ENCODE peak calls at places on chromosomes 6 and 20, in seven cellular contexts. One of them, this sample, is unnamed.

GRCh38 chr6:149065658-149066556 is 251.6 kb upstream of the TAB2 start:
- DNase-seq in HEK293T: no peak
- DNase-seq in WTC11: no peak
- DNase-seq in HepG2: no peak
- DNase-seq in K562: no peak
- DNase-seq in H1: no peak
- DNase-seq in GM12878: peak
- DNase-seq in this sample: no peak

GRCh38 chr6:26088344-26088743 is 1.1 kb downstream of the HFE start:
- DNase-seq in HEK293T: no peak
- DNase-seq in WTC11: no peak
- DNase-seq in HepG2: no peak
- DNase-seq in K562: no peak
- DNase-seq in H1: no peak
- DNase-seq in GM12878: no peak
- DNase-seq in this sample: no peak

GRCh38 chr6:53436904-53437303 is 88.2 kb upstream of the ELOVL5 start:
- DNase-seq in HEK293T: no peak
- DNase-seq in WTC11: no peak
- DNase-seq in HepG2: no peak
- DNase-seq in K562: no peak
- DNase-seq in H1: no peak
- DNase-seq in GM12878: no peak
- DNase-seq in this sample: no peak

GRCh38 chr20:38108438-38109024 is 56.5 kb downstream of the TGM2 start:
- DNase-seq in HEK293T: no peak
- DNase-seq in WTC11: no peak
- DNase-seq in HepG2: no peak
- DNase-seq in K562: no peak
- DNase-seq in H1: no peak
- DNase-seq in GM12878: no peak
- DNase-seq in this sample: no peak

GRCh38 chr20:17822039-17822438 is 122.3 kb downstream of the BANF2 start:
- DNase-seq in HEK293T: no peak
- DNase-seq in WTC11: no peak
- DNase-seq in HepG2: peak
- DNase-seq in K562: no peak
- DNase-seq in H1: no peak
- DNase-seq in GM12878: no peak
- DNase-seq in this sample: no peak

GRCh38 chr6:142331075-142331551 is 29.3 kb downstream of the ADGRG6 start:
- DNase-seq in HEK293T: no peak
- DNase-seq in WTC11: no peak
- DNase-seq in HepG2: peak
- DNase-seq in K562: no peak
- DNase-seq in H1: no peak
- DNase-seq in GM12878: no peak
- DNase-seq in this sample: no peak

GRCh38 chr6:48826884-48827701 is 636.0 kb downstream of the MMUT start:
- DNase-seq in HEK293T: peak
- DNase-seq in WTC11: no peak
- DNase-seq in HepG2: no peak
- DNase-seq in K562: no peak
- DNase-seq in H1: no peak
- DNase-seq in GM12878: no peak
- DNase-seq in this sample: peak

GRCh38 chr20:40538126-40538525 is 150.9 kb downstream of the MAFB start:
- DNase-seq in HEK293T: no peak
- DNase-seq in WTC11: no peak
- DNase-seq in HepG2: no peak
- DNase-seq in K562: no peak
- DNase-seq in H1: no peak
- DNase-seq in GM12878: no peak
- DNase-seq in this sample: no peak

GRCh38 chr6:58113960-58114359 is 796.5 kb downstream of the PRIM2 start:
- DNase-seq in HEK293T: peak
- DNase-seq in WTC11: no peak
- DNase-seq in HepG2: no peak
- DNase-seq in K562: no peak
- DNase-seq in H1: no peak
- DNase-seq in GM12878: no peak
- DNase-seq in this sample: no peak

GRCh38 chr6:62891065-62891647 is 320.1 kb upstream of the FKBP1C start:
- DNase-seq in HEK293T: no peak
- DNase-seq in WTC11: no peak
- DNase-seq in HepG2: peak
- DNase-seq in K562: peak
- DNase-seq in H1: no peak
- DNase-seq in GM12878: no peak
- DNase-seq in this sample: no peak

GRCh38 chr6:125824946-125825786 is 34.4 kb downstream of the NCOA7 start:
- DNase-seq in HEK293T: no peak
- DNase-seq in WTC11: no peak
- DNase-seq in HepG2: no peak
- DNase-seq in K562: no peak
- DNase-seq in H1: no peak
- DNase-seq in GM12878: no peak
- DNase-seq in this sample: no peak

GRCh38 chr6:117829594-117830319 is 77.3 kb upstream of the SLC35F1 start:
- DNase-seq in HEK293T: peak
- DNase-seq in WTC11: peak
- DNase-seq in HepG2: peak
- DNase-seq in K562: peak
- DNase-seq in H1: peak
- DNase-seq in GM12878: no peak
- DNase-seq in this sample: peak

DNA sequence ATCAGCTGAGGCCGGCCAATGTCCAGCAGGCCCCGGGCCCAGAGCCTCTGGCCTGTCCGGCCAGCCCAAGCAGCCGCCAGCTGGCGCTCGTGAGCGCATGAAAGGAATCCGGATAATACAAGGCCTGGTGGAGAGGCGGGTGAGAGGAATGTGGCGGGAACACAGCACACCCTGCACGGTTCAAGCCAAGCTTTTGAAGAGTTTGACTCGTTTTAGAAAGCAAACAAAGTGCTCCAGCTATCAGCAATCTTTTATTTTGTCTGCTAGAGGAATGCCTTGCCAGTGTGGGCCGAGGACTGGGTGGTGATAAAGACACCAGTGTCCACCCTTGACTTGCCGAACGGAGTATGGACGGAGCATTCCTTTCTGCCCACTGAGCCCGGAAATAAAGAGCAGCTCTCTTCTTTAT is 9.3 kb upstream of the NEDD9 start:
- DNase-seq in HEK293T: peak
- DNase-seq in WTC11: peak
- DNase-seq in HepG2: peak
- DNase-seq in K562: peak
- DNase-seq in H1: peak
- DNase-seq in GM12878: no peak
- DNase-seq in this sample: no peak
- TF ChIP-seq SP1 in HEK293T: no peak
- TF ChIP-seq SP1 in WTC11: no peak
- TF ChIP-seq SP1 in HepG2: no peak
- TF ChIP-seq SP1 in K562: no peak
- TF ChIP-seq SP1 in H1: no peak
- TF ChIP-seq SP1 in GM12878: no peak
- TF ChIP-seq SP1 in this sample: no peak

GRCh38 chr6:157533397-157533814 is 152.4 kb downstream of the ZDHHC14 start:
- DNase-seq in HEK293T: no peak
- DNase-seq in WTC11: peak
- DNase-seq in HepG2: no peak
- DNase-seq in K562: peak
- DNase-seq in H1: no peak
- DNase-seq in GM12878: no peak
- DNase-seq in this sample: no peak

GRCh38 chr6:157530724-157531168 is 149.8 kb downstream of the ZDHHC14 start:
- DNase-seq in HEK293T: no peak
- DNase-seq in WTC11: no peak
- DNase-seq in HepG2: no peak
- DNase-seq in K562: no peak
- DNase-seq in H1: no peak
- DNase-seq in GM12878: no peak
- DNase-seq in this sample: no peak

GRCh38 chr6:157531169-157531985 is 150.4 kb downstream of the ZDHHC14 start:
- DNase-seq in HEK293T: no peak
- DNase-seq in WTC11: peak
- DNase-seq in HepG2: peak
- DNase-seq in K562: no peak
- DNase-seq in H1: no peak
- DNase-seq in GM12878: no peak
- DNase-seq in this sample: no peak

GRCh38 chr6:157532963-157533362 is 152.0 kb downstream of the ZDHHC14 start:
- DNase-seq in HEK293T: no peak
- DNase-seq in WTC11: no peak
- DNase-seq in HepG2: peak
- DNase-seq in K562: no peak
- DNase-seq in H1: no peak
- DNase-seq in GM12878: no peak
- DNase-seq in this sample: no peak

DNA sequence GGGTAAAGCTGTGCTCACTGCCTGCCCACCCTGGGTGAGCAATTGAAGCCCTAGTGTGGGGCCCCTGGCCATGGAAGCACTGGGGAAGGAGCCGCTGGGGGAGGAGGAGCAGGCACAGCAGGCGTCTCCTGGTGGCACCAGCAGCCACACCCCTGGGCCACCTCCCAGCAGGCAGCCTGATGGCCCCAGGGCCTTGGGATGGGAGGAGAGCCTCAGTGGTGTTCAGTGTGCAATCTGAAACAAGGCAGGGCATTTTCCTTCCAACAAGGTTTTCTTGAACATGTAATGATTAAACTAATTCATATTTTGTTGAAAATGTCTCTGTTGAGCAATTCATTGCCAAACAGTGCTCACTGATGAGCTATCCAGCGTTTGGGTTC is 151.0 kb downstream of the ZDHHC14 start:
- DNase-seq in HEK293T: no peak
- DNase-seq in WTC11: no peak
- DNase-seq in HepG2: no peak
- DNase-seq in K562: no peak
- DNase-seq in H1: no peak
- DNase-seq in GM12878: no peak
- DNase-seq in this sample: no peak
- TF ChIP-seq SP1 in HEK293T: no peak
- TF ChIP-seq SP1 in WTC11: no peak
- TF ChIP-seq SP1 in HepG2: no peak
- TF ChIP-seq SP1 in K562: no peak
- TF ChIP-seq SP1 in H1: no peak
- TF ChIP-seq SP1 in GM12878: no peak
- TF ChIP-seq SP1 in this sample: no peak

GRCh38 chr20:50959543-50960126 is 1.0 kb downstream of the MOCS3 start:
- DNase-seq in HEK293T: no peak
- DNase-seq in WTC11: no peak
- DNase-seq in HepG2: no peak
- DNase-seq in K562: no peak
- DNase-seq in H1: no peak
- DNase-seq in GM12878: no peak
- DNase-seq in this sample: no peak

GRCh38 chr20:50957798-50958732 is at the start of gene DPM1:
- DNase-seq in HEK293T: peak
- DNase-seq in WTC11: peak
- DNase-seq in HepG2: peak
- DNase-seq in K562: peak
- DNase-seq in H1: peak
- DNase-seq in GM12878: peak
- DNase-seq in this sample: no peak

GRCh38 chr20:50953821-50954220 is 4.5 kb downstream of the DPM1 start:
- DNase-seq in HEK293T: no peak
- DNase-seq in WTC11: no peak
- DNase-seq in HepG2: no peak
- DNase-seq in K562: no peak
- DNase-seq in H1: no peak
- DNase-seq in GM12878: no peak
- DNase-seq in this sample: no peak

GRCh38 chr20:50957276-50957675 is 1.1 kb downstream of the DPM1 start:
- DNase-seq in HEK293T: no peak
- DNase-seq in WTC11: no peak
- DNase-seq in HepG2: no peak
- DNase-seq in K562: no peak
- DNase-seq in H1: no peak
- DNase-seq in GM12878: no peak
- DNase-seq in this sample: no peak

GRCh38 chr20:50958733-50959542 is at the start of gene MOCS3:
- DNase-seq in HEK293T: peak
- DNase-seq in WTC11: peak
- DNase-seq in HepG2: peak
- DNase-seq in K562: peak
- DNase-seq in H1: peak
- DNase-seq in GM12878: no peak
- DNase-seq in this sample: peak
- TF ChIP-seq SP1 in HEK293T: no peak
- TF ChIP-seq SP1 in WTC11: no peak
- TF ChIP-seq SP1 in HepG2: no peak
- TF ChIP-seq SP1 in K562: peak
- TF ChIP-seq SP1 in H1: no peak
- TF ChIP-seq SP1 in GM12878: no peak
- TF ChIP-seq SP1 in this sample: no peak

GRCh38 chr20:47762699-47763098 is 22.6 kb downstream of the SULF2 start:
- DNase-seq in HEK293T: no peak
- DNase-seq in WTC11: no peak
- DNase-seq in HepG2: no peak
- DNase-seq in K562: no peak
- DNase-seq in H1: no peak
- DNase-seq in GM12878: no peak
- DNase-seq in this sample: no peak
- TF ChIP-seq SP1 in HEK293T: no peak
- TF ChIP-seq SP1 in WTC11: no peak
- TF ChIP-seq SP1 in HepG2: no peak
- TF ChIP-seq SP1 in K562: no peak
- TF ChIP-seq SP1 in H1: no peak
- TF ChIP-seq SP1 in GM12878: no peak
- TF ChIP-seq SP1 in this sample: no peak

GRCh38 chr6:165769401-165769800 is 106.4 kb upstream of the PDE10A start:
- DNase-seq in HEK293T: no peak
- DNase-seq in WTC11: no peak
- DNase-seq in HepG2: no peak
- DNase-seq in K562: no peak
- DNase-seq in H1: no peak
- DNase-seq in GM12878: no peak
- DNase-seq in this sample: no peak

GRCh38 chr6:165767228-165767627 is 104.2 kb upstream of the PDE10A start:
- DNase-seq in HEK293T: no peak
- DNase-seq in WTC11: no peak
- DNase-seq in HepG2: no peak
- DNase-seq in K562: no peak
- DNase-seq in H1: no peak
- DNase-seq in GM12878: no peak
- DNase-seq in this sample: no peak

GRCh38 chr6:165768961-165769360 is 105.9 kb upstream of the PDE10A start:
- DNase-seq in HEK293T: no peak
- DNase-seq in WTC11: no peak
- DNase-seq in HepG2: no peak
- DNase-seq in K562: no peak
- DNase-seq in H1: no peak
- DNase-seq in GM12878: no peak
- DNase-seq in this sample: no peak

GRCh38 chr6:165769884-165770283 is 106.8 kb upstream of the PDE10A start:
- DNase-seq in HEK293T: no peak
- DNase-seq in WTC11: no peak
- DNase-seq in HepG2: no peak
- DNase-seq in K562: no peak
- DNase-seq in H1: no peak
- DNase-seq in GM12878: no peak
- DNase-seq in this sample: no peak

GRCh38 chr6:165770430-165771082 is 107.5 kb upstream of the PDE10A start:
- DNase-seq in HEK293T: no peak
- DNase-seq in WTC11: peak
- DNase-seq in HepG2: no peak
- DNase-seq in K562: no peak
- DNase-seq in H1: no peak
- DNase-seq in GM12878: no peak
- DNase-seq in this sample: no peak
- TF ChIP-seq SP1 in HEK293T: no peak
- TF ChIP-seq SP1 in WTC11: no peak
- TF ChIP-seq SP1 in HepG2: no peak
- TF ChIP-seq SP1 in K562: no peak
- TF ChIP-seq SP1 in H1: no peak
- TF ChIP-seq SP1 in GM12878: no peak
- TF ChIP-seq SP1 in this sample: no peak